ENCODE peak calls at places on chromosome X, in four cellular contexts. One of them, this sample, is unnamed.

GRCh38 chrX:100265179-100265578 is 144.9 kb downstream of the PCDH19 start:
- DNase-seq in EL: no peak
- DNase-seq in ACHN: no peak
- DNase-seq in HFF-Myc: no peak
- DNase-seq in this sample: no peak

GRCh38 chrX:10749113-10749512 is 128.7 kb upstream of the MID1 start:
- DNase-seq in EL: peak; percentile 79
- DNase-seq in HFF-Myc: no peak
- DNase-seq in ACHN: no peak
- DNase-seq in this sample: peak; percentile 14

GRCh38 chrX:133838761-133839676 is 146.4 kb downstream of the GPC3 start:
- DNase-seq in ACHN: peak; percentile 21
- DNase-seq in HFF-Myc: peak; percentile 3
- DNase-seq in EL: peak; percentile 13
- DNase-seq in this sample: peak; percentile 32

GRCh38 chrX:45143455-45143854 is 57.2 kb downstream of the DIPK2B start:
- DNase-seq in EL: no peak
- DNase-seq in HFF-Myc: no peak
- DNase-seq in ACHN: no peak
- DNase-seq in this sample: no peak

GRCh38 chrX:47047989-47048388 is 30.3 kb upstream of the RGN start:
- DNase-seq in HFF-Myc: no peak
- DNase-seq in EL: no peak
- DNase-seq in ACHN: no peak
- DNase-seq in this sample: peak; percentile 5

GRCh38 chrX:30310429-30311206 is 1.4 kb upstream of the NR0B1 start:
- DNase-seq in HFF-Myc: no peak
- DNase-seq in EL: no peak
- DNase-seq in ACHN: no peak
- DNase-seq in this sample: no peak

GRCh38 chrX:2875798-2876399 is 47.2 kb downstream of the GYG2 start:
- DNase-seq in ACHN: peak; percentile 14
- DNase-seq in EL: no peak
- DNase-seq in HFF-Myc: no peak
- DNase-seq in this sample: peak; percentile 27

GRCh38 chrX:101220881-101221280 is 1.3 kb downstream of the DRP2 start:
- DNase-seq in ACHN: no peak
- DNase-seq in EL: no peak
- DNase-seq in HFF-Myc: no peak
- DNase-seq in this sample: no peak

GRCh38 chrX:63784902-63785692 is at the start of gene ARHGEF9:
- DNase-seq in EL: peak; percentile 28
- DNase-seq in ACHN: no peak
- DNase-seq in HFF-Myc: no peak
- DNase-seq in this sample: peak; percentile 2

GRCh38 chrX:41720125-41720780 is 3.7 kb upstream of the GPR82 start:
- DNase-seq in EL: no peak
- DNase-seq in HFF-Myc: no peak
- DNase-seq in ACHN: no peak
- DNase-seq in this sample: peak; percentile 50

GRCh38 chrX:119118780-119119395 is 8.7 kb downstream of the KIAA1210 start:
- DNase-seq in EL: peak; percentile 37
- DNase-seq in HFF-Myc: no peak
- DNase-seq in ACHN: peak; percentile 28
- DNase-seq in this sample: peak; percentile 49

GRCh38 chrX:147891886-147892285 is 19.8 kb upstream of the FMR1 start:
- DNase-seq in ACHN: no peak
- DNase-seq in HFF-Myc: no peak
- DNase-seq in EL: peak; percentile 41
- DNase-seq in this sample: peak; percentile 13

GRCh38 chrX:2889045-2889605 is 40.0 kb downstream of the ARSD start:
- DNase-seq in ACHN: no peak
- DNase-seq in HFF-Myc: no peak
- DNase-seq in EL: no peak
- DNase-seq in this sample: no peak

GRCh38 chrX:50081282-50081955 is 119.4 kb downstream of the AKAP4 start:
- DNase-seq in ACHN: peak; percentile 18
- DNase-seq in HFF-Myc: no peak
- DNase-seq in EL: peak; percentile 5
- DNase-seq in this sample: peak; percentile 29

GRCh38 chrX:45621356-45622041 is 420.8 kb upstream of the DIPK2B start:
- DNase-seq in HFF-Myc: peak; percentile 61
- DNase-seq in ACHN: no peak
- DNase-seq in EL: peak; percentile 78
- DNase-seq in this sample: peak; percentile 81

GRCh38 chrX:103635436-103635835 is 6.7 kb downstream of the TCEAL1 start:
- DNase-seq in HFF-Myc: no peak
- DNase-seq in ACHN: no peak
- DNase-seq in EL: no peak
- DNase-seq in this sample: no peak

GRCh38 chrX:140821280-140821679 is 111.7 kb downstream of the LINC00632 start:
- DNase-seq in ACHN: no peak
- DNase-seq in HFF-Myc: no peak
- DNase-seq in EL: no peak
- DNase-seq in this sample: no peak

GRCh38 chrX:9114245-9114644 is 80.3 kb upstream of the FAM9B start:
- DNase-seq in EL: no peak
- DNase-seq in ACHN: no peak
- DNase-seq in HFF-Myc: no peak
- DNase-seq in this sample: no peak

GRCh38 chrX:150587585-150588503 is 19.4 kb downstream of the MTM1 start:
- DNase-seq in ACHN: peak; percentile 10
- DNase-seq in EL: peak; percentile 18
- DNase-seq in HFF-Myc: no peak
- DNase-seq in this sample: no peak

GRCh38 chrX:13652256-13653021 is 502 bp upstream of the TCEANC start:
- DNase-seq in ACHN: peak; percentile 63
- DNase-seq in EL: peak; percentile 85
- DNase-seq in HFF-Myc: peak; percentile 80
- DNase-seq in this sample: peak; percentile 95

This sample was measured in iris pigment epithelial cell.